ENCODE peak calls at places on chromosomes 4 and X, in six cellular contexts. E is NCI-H1092; P is heart right ventricle; Z is CD4-positive, CD25-positive, alpha-beta regulatory T cell; A is neural progenitor cell; M is NCI-H1694. I is an unnamed sample.

GRCh38 chrX:3346436-3347329 is at the start of gene MXRA5:
- DNase-seq in A (peak; percentile 74), Z (no peak), E (no peak), P (peak; percentile 11), M (no peak), I (no peak)

GRCh38 chr4:4549534-4549933 is 7.7 kb upstream of the STX18 start:
- DNase-seq in A (no peak), P (no peak), Z (no peak), E (no peak), M (no peak), I (no peak)

GRCh38 chr4:128711361-128711760 is 98.1 kb upstream of the JADE1 start:
- DNase-seq in P (no peak), M (no peak), E (no peak), Z (no peak), A (no peak), I (no peak)

GRCh38 chrX:32873786-32874185 is 337.6 kb downstream of the DMD start:
- DNase-seq in Z (no peak), M (no peak), P (no peak), E (no peak), A (no peak), I (no peak)

GRCh38 chr4:56077676-56078075 is 128.9 kb downstream of the CEP135 start:
- DNase-seq in M (no peak), A (no peak), E (no peak), P (no peak), Z (no peak), I (no peak)

GRCh38 chr4:163536101-163536500 is 41.6 kb downstream of the TMA16 start:
- DNase-seq in A (no peak), E (no peak), M (no peak), Z (no peak), P (no peak), I (no peak)

GRCh38 chr4:142404191-142404611 is 441.9 kb downstream of the INPP4B start:
- DNase-seq in P (peak; percentile 51), A (no peak), Z (peak; percentile 16), M (no peak), E (no peak), I (no peak)

GRCh38 chr4:6674500-6675149 is 19.1 kb upstream of the S100P start:
- DNase-seq in P (no peak), E (no peak), M (no peak), A (peak; percentile 40), Z (peak; percentile 51), I (peak; percentile 54)

GRCh38 chrX:14528629-14529287 is 578 bp upstream of the GLRA2 start:
- DNase-seq in M (peak; percentile 54), Z (no peak), E (peak; percentile 76), P (peak; percentile 31), A (peak; percentile 71), I (peak; percentile 85)

GRCh38 chr4:118974758-118975157 is 86.1 kb downstream of the SYNPO2 start:
- DNase-seq in E (no peak), P (no peak), M (no peak), A (no peak), Z (no peak), I (no peak)

GRCh38 chr4:127236875-127237274 is 395.9 kb upstream of the INTU start:
- DNase-seq in A (no peak), P (no peak), E (no peak), Z (no peak), M (no peak), I (no peak)

GRCh38 chr4:5660185-5660584 is 48.2 kb downstream of the EVC2 start:
- DNase-seq in A (no peak), P (no peak), M (no peak), E (no peak), Z (no peak), I (no peak)